ENCODE peak calls at places on chromosomes 1 and 21, in six cellular contexts. One of them, this sample, is unnamed.

GRCh38 chr1:69109276-69109675 is 458.4 kb upstream of the LRRC7 start:
- DNase-seq in left lobe of liver: no peak
- DNase-seq in pancreas: no peak
- DNase-seq in endothelial cell: no peak
- DNase-seq in SJSA1: peak
- DNase-seq in prostate gland: no peak
- DNase-seq in this sample: no peak

GRCh38 chr1:107594541-107594940 is 370.4 kb downstream of the VAV3 start:
- DNase-seq in left lobe of liver: no peak
- DNase-seq in pancreas: no peak
- DNase-seq in endothelial cell: no peak
- DNase-seq in SJSA1: no peak
- DNase-seq in prostate gland: no peak
- DNase-seq in this sample: no peak

GRCh38 chr1:54967372-54967771 is 13.1 kb upstream of the TMEM61 start:
- DNase-seq in left lobe of liver: peak
- DNase-seq in pancreas: no peak
- DNase-seq in endothelial cell: no peak
- DNase-seq in SJSA1: no peak
- DNase-seq in prostate gland: no peak
- DNase-seq in this sample: no peak

GRCh38 chr1:46606255-46606965 is 2.3 kb upstream of the MKNK1 start:
- DNase-seq in left lobe of liver: no peak
- DNase-seq in pancreas: no peak
- DNase-seq in endothelial cell: no peak
- DNase-seq in SJSA1: no peak
- DNase-seq in prostate gland: no peak
- DNase-seq in this sample: no peak

GRCh38 chr21:14457762-14458161 is 74.8 kb upstream of the HSPA13 start:
- DNase-seq in left lobe of liver: no peak
- DNase-seq in pancreas: no peak
- DNase-seq in endothelial cell: no peak
- DNase-seq in SJSA1: no peak
- DNase-seq in prostate gland: no peak
- DNase-seq in this sample: no peak

GRCh38 chr21:43819511-43820405 is 30.4 kb downstream of the RRP1 start:
- DNase-seq in left lobe of liver: no peak
- DNase-seq in pancreas: peak
- DNase-seq in endothelial cell: no peak
- DNase-seq in SJSA1: no peak
- DNase-seq in prostate gland: no peak
- DNase-seq in this sample: no peak

GRCh38 chr1:86478747-86479146 is 10.0 kb downstream of the CLCA1 start:
- DNase-seq in left lobe of liver: no peak
- DNase-seq in pancreas: no peak
- DNase-seq in endothelial cell: no peak
- DNase-seq in SJSA1: no peak
- DNase-seq in prostate gland: no peak
- DNase-seq in this sample: no peak

GRCh38 chr1:25065246-25066238 is 135.5 kb upstream of the RUNX3 start:
- DNase-seq in left lobe of liver: no peak
- DNase-seq in pancreas: peak
- DNase-seq in endothelial cell: no peak
- DNase-seq in SJSA1: peak
- DNase-seq in prostate gland: no peak
- DNase-seq in this sample: peak

GRCh38 chr1:226938903-226939438 is 1.1 kb upstream of the COQ8A start:
- DNase-seq in left lobe of liver: no peak
- DNase-seq in pancreas: no peak
- DNase-seq in endothelial cell: no peak
- DNase-seq in SJSA1: no peak
- DNase-seq in prostate gland: no peak
- DNase-seq in this sample: no peak

GRCh38 chr1:240844466-240844865 is 232.5 kb upstream of the GREM2 start:
- DNase-seq in left lobe of liver: no peak
- DNase-seq in pancreas: no peak
- DNase-seq in endothelial cell: no peak
- DNase-seq in SJSA1: no peak
- DNase-seq in prostate gland: no peak
- DNase-seq in this sample: no peak

GRCh38 chr1:55337801-55338447 is 122.8 kb upstream of the USP24 start:
- DNase-seq in left lobe of liver: no peak
- DNase-seq in pancreas: no peak
- DNase-seq in endothelial cell: peak
- DNase-seq in SJSA1: peak
- DNase-seq in prostate gland: no peak
- DNase-seq in this sample: no peak

GRCh38 chr1:201970334-201971159 is 11.9 kb upstream of the RNPEP start:
- DNase-seq in left lobe of liver: no peak
- DNase-seq in pancreas: no peak
- DNase-seq in endothelial cell: no peak
- DNase-seq in SJSA1: no peak
- DNase-seq in prostate gland: no peak
- DNase-seq in this sample: no peak

GRCh38 chr1:236120725-236121153 is 21.6 kb upstream of the GPR137B start:
- DNase-seq in left lobe of liver: no peak
- DNase-seq in pancreas: no peak
- DNase-seq in endothelial cell: no peak
- DNase-seq in SJSA1: no peak
- DNase-seq in prostate gland: no peak
- DNase-seq in this sample: peak

GRCh38 chr21:21715286-21715969 is 717.2 kb downstream of the NCAM2 start:
- DNase-seq in left lobe of liver: no peak
- DNase-seq in pancreas: no peak
- DNase-seq in endothelial cell: no peak
- DNase-seq in SJSA1: peak
- DNase-seq in prostate gland: no peak
- DNase-seq in this sample: no peak

GRCh38 chr1:17696417-17697301 is 58.5 kb upstream of the ACTL8 start:
- DNase-seq in left lobe of liver: no peak
- DNase-seq in pancreas: no peak
- DNase-seq in endothelial cell: peak
- DNase-seq in SJSA1: no peak
- DNase-seq in prostate gland: peak
- DNase-seq in this sample: no peak

GRCh38 chr21:36806103-36806502 is 107.2 kb downstream of the SIM2 start:
- DNase-seq in left lobe of liver: no peak
- DNase-seq in pancreas: no peak
- DNase-seq in endothelial cell: no peak
- DNase-seq in SJSA1: peak
- DNase-seq in prostate gland: no peak
- DNase-seq in this sample: no peak

GRCh38 chr1:166813508-166814223 is 25.6 kb upstream of the POGK start:
- DNase-seq in left lobe of liver: no peak
- DNase-seq in pancreas: no peak
- DNase-seq in endothelial cell: no peak
- DNase-seq in SJSA1: no peak
- DNase-seq in prostate gland: no peak
- DNase-seq in this sample: no peak

GRCh38 chr1:37130221-37130948 is 96.1 kb upstream of the GRIK3 start:
- DNase-seq in left lobe of liver: no peak
- DNase-seq in pancreas: no peak
- DNase-seq in endothelial cell: no peak
- DNase-seq in SJSA1: no peak
- DNase-seq in prostate gland: no peak
- DNase-seq in this sample: no peak

GRCh38 chr1:101532392-101532791 is 295.6 kb downstream of the S1PR1 start:
- DNase-seq in left lobe of liver: no peak
- DNase-seq in pancreas: no peak
- DNase-seq in endothelial cell: no peak
- DNase-seq in SJSA1: no peak
- DNase-seq in prostate gland: no peak
- DNase-seq in this sample: no peak

GRCh38 chr1:85339671-85340399 is 63.4 kb upstream of the BCL10 start:
- DNase-seq in left lobe of liver: no peak
- DNase-seq in pancreas: no peak
- DNase-seq in endothelial cell: no peak
- DNase-seq in SJSA1: no peak
- DNase-seq in prostate gland: no peak
- DNase-seq in this sample: no peak

GRCh38 chr1:181969902-181970301 is 91.6 kb downstream of the ZNF648 start:
- DNase-seq in left lobe of liver: no peak
- DNase-seq in pancreas: no peak
- DNase-seq in endothelial cell: no peak
- DNase-seq in SJSA1: no peak
- DNase-seq in prostate gland: no peak
- DNase-seq in this sample: no peak

GRCh38 chr1:205374205-205375078 is 17.7 kb upstream of the KLHDC8A start:
- DNase-seq in left lobe of liver: no peak
- DNase-seq in pancreas: no peak
- DNase-seq in endothelial cell: no peak
- DNase-seq in SJSA1: peak
- DNase-seq in prostate gland: no peak
- DNase-seq in this sample: no peak

GRCh38 chr1:73998348-73998959 is 199.5 kb downstream of the LRRIQ3 start:
- DNase-seq in left lobe of liver: no peak
- DNase-seq in pancreas: no peak
- DNase-seq in endothelial cell: no peak
- DNase-seq in SJSA1: peak
- DNase-seq in prostate gland: no peak
- DNase-seq in this sample: no peak

GRCh38 chr1:161200992-161201827 is 957 bp upstream of the NDUFS2 start:
- DNase-seq in left lobe of liver: no peak
- DNase-seq in pancreas: no peak
- DNase-seq in endothelial cell: peak
- DNase-seq in SJSA1: peak
- DNase-seq in prostate gland: peak
- DNase-seq in this sample: peak

GRCh38 chr1:32316906-32317282 is 19.1 kb downstream of the MARCKSL1 start:
- DNase-seq in left lobe of liver: no peak
- DNase-seq in pancreas: no peak
- DNase-seq in endothelial cell: no peak
- DNase-seq in SJSA1: no peak
- DNase-seq in prostate gland: no peak
- DNase-seq in this sample: no peak

GRCh38 chr1:30912203-30912602 is 3.6 kb upstream of the SDC3 start:
- DNase-seq in left lobe of liver: no peak
- DNase-seq in pancreas: no peak
- DNase-seq in endothelial cell: no peak
- DNase-seq in SJSA1: no peak
- DNase-seq in prostate gland: no peak
- DNase-seq in this sample: peak

GRCh38 chr1:33684346-33685122 is 179.3 kb upstream of the HMGB4 start:
- DNase-seq in left lobe of liver: no peak
- DNase-seq in pancreas: no peak
- DNase-seq in endothelial cell: no peak
- DNase-seq in SJSA1: no peak
- DNase-seq in prostate gland: no peak
- DNase-seq in this sample: no peak

GRCh38 chr21:45333583-45334121 is 46.0 kb upstream of the POFUT2 start:
- DNase-seq in left lobe of liver: no peak
- DNase-seq in pancreas: peak
- DNase-seq in endothelial cell: no peak
- DNase-seq in SJSA1: peak
- DNase-seq in prostate gland: no peak
- DNase-seq in this sample: no peak

GRCh38 chr1:53340660-53341520 is 13.0 kb upstream of the LRP8 start:
- DNase-seq in left lobe of liver: peak
- DNase-seq in pancreas: no peak
- DNase-seq in endothelial cell: no peak
- DNase-seq in SJSA1: no peak
- DNase-seq in prostate gland: no peak
- DNase-seq in this sample: peak

GRCh38 chr1:32249831-32250525 is 1.1 kb upstream of the LCK start:
- DNase-seq in left lobe of liver: peak
- DNase-seq in pancreas: no peak
- DNase-seq in endothelial cell: peak
- DNase-seq in SJSA1: no peak
- DNase-seq in prostate gland: no peak
- DNase-seq in this sample: peak

GRCh38 chr1:210232524-210233215 is at the start of gene SERTAD4:
- DNase-seq in left lobe of liver: no peak
- DNase-seq in pancreas: peak
- DNase-seq in endothelial cell: peak
- DNase-seq in SJSA1: peak
- DNase-seq in prostate gland: peak
- DNase-seq in this sample: no peak

This sample was measured in cardiac septum.